ENCODE peak calls at places on chromosomes 3 and 15, in eight cellular contexts. One of them, this sample, is unnamed.

GRCh38 chr3:111282024-111282423 is 210.4 kb downstream of the NECTIN3 start:
- DNase-seq in RWPE2: no peak
- DNase-seq in astrocyte: no peak
- DNase-seq in ovary: no peak
- DNase-seq in mesenchymal stem cell: no peak
- DNase-seq in CD8-positive, alpha-beta T cell: no peak
- DNase-seq in heart right ventricle: no peak
- DNase-seq in Jurkat, Clone E6-1: no peak
- DNase-seq in this sample: no peak

GRCh38 chr3:143538577-143538981 is 309.7 kb downstream of the SLC9A9 start:
- DNase-seq in RWPE2: no peak
- DNase-seq in Jurkat, Clone E6-1: no peak
- DNase-seq in astrocyte: peak; percentile 35
- DNase-seq in mesenchymal stem cell: peak; percentile 77
- DNase-seq in heart right ventricle: no peak
- DNase-seq in ovary: no peak
- DNase-seq in CD8-positive, alpha-beta T cell: no peak
- DNase-seq in this sample: no peak

GRCh38 chr3:197761784-197762183 is 12.1 kb downstream of the FYTTD1 start:
- DNase-seq in heart right ventricle: no peak
- DNase-seq in Jurkat, Clone E6-1: no peak
- DNase-seq in mesenchymal stem cell: no peak
- DNase-seq in astrocyte: no peak
- DNase-seq in RWPE2: no peak
- DNase-seq in CD8-positive, alpha-beta T cell: no peak
- DNase-seq in ovary: no peak
- DNase-seq in this sample: no peak

GRCh38 chr15:31065824-31066223 is 35.7 kb downstream of the TRPM1 start:
- DNase-seq in RWPE2: peak; percentile 76
- DNase-seq in heart right ventricle: no peak
- DNase-seq in astrocyte: no peak
- DNase-seq in Jurkat, Clone E6-1: no peak
- DNase-seq in ovary: no peak
- DNase-seq in CD8-positive, alpha-beta T cell: no peak
- DNase-seq in mesenchymal stem cell: no peak
- DNase-seq in this sample: no peak

GRCh38 chr3:52489453-52489852 is 5.7 kb upstream of the STAB1 start:
- DNase-seq in RWPE2: no peak
- DNase-seq in ovary: no peak
- DNase-seq in mesenchymal stem cell: no peak
- DNase-seq in astrocyte: no peak
- DNase-seq in heart right ventricle: no peak
- DNase-seq in CD8-positive, alpha-beta T cell: no peak
- DNase-seq in Jurkat, Clone E6-1: no peak
- DNase-seq in this sample: no peak

GRCh38 chr3:173711619-173712018 is 314.1 kb downstream of the NLGN1 start:
- DNase-seq in astrocyte: peak; percentile 69
- DNase-seq in heart right ventricle: no peak
- DNase-seq in ovary: no peak
- DNase-seq in Jurkat, Clone E6-1: no peak
- DNase-seq in RWPE2: no peak
- DNase-seq in CD8-positive, alpha-beta T cell: no peak
- DNase-seq in mesenchymal stem cell: no peak
- DNase-seq in this sample: no peak

GRCh38 chr3:196948442-196949365 is 6.4 kb upstream of the NCBP2 start:
- DNase-seq in astrocyte: no peak
- DNase-seq in ovary: no peak
- DNase-seq in mesenchymal stem cell: no peak
- DNase-seq in heart right ventricle: no peak
- DNase-seq in Jurkat, Clone E6-1: no peak
- DNase-seq in RWPE2: no peak
- DNase-seq in CD8-positive, alpha-beta T cell: no peak
- DNase-seq in this sample: no peak

GRCh38 chr3:14771593-14772497 is 46.9 kb upstream of the FGD5 start:
- DNase-seq in CD8-positive, alpha-beta T cell: no peak
- DNase-seq in RWPE2: no peak
- DNase-seq in mesenchymal stem cell: no peak
- DNase-seq in ovary: peak; percentile 8
- DNase-seq in Jurkat, Clone E6-1: no peak
- DNase-seq in heart right ventricle: no peak
- DNase-seq in astrocyte: no peak
- DNase-seq in this sample: no peak

GRCh38 chr3:72341380-72341770 is 506.9 kb downstream of the SHQ1 start:
- DNase-seq in CD8-positive, alpha-beta T cell: no peak
- DNase-seq in astrocyte: no peak
- DNase-seq in RWPE2: no peak
- DNase-seq in heart right ventricle: no peak
- DNase-seq in Jurkat, Clone E6-1: no peak
- DNase-seq in mesenchymal stem cell: no peak
- DNase-seq in ovary: no peak
- DNase-seq in this sample: no peak

GRCh38 chr3:165194477-165195135 is 1.6 kb downstream of the SLITRK3 start:
- DNase-seq in heart right ventricle: no peak
- DNase-seq in astrocyte: no peak
- DNase-seq in RWPE2: no peak
- DNase-seq in mesenchymal stem cell: peak; percentile 4
- DNase-seq in CD8-positive, alpha-beta T cell: no peak
- DNase-seq in Jurkat, Clone E6-1: no peak
- DNase-seq in ovary: no peak
- DNase-seq in this sample: no peak

GRCh38 chr3:60770532-60770931 is 480.7 kb downstream of the FHIT start:
- DNase-seq in astrocyte: no peak
- DNase-seq in heart right ventricle: no peak
- DNase-seq in CD8-positive, alpha-beta T cell: no peak
- DNase-seq in ovary: no peak
- DNase-seq in Jurkat, Clone E6-1: no peak
- DNase-seq in mesenchymal stem cell: no peak
- DNase-seq in RWPE2: no peak
- DNase-seq in this sample: no peak

GRCh38 chr3:71062037-71062919 is 521.2 kb downstream of the FOXP1 start:
- DNase-seq in CD8-positive, alpha-beta T cell: no peak
- DNase-seq in astrocyte: no peak
- DNase-seq in ovary: no peak
- DNase-seq in mesenchymal stem cell: peak; percentile 46
- DNase-seq in heart right ventricle: no peak
- DNase-seq in Jurkat, Clone E6-1: no peak
- DNase-seq in RWPE2: no peak
- DNase-seq in this sample: no peak

GRCh38 chr15:70647396-70647795 is 116.0 kb downstream of the UACA start:
- DNase-seq in RWPE2: no peak
- DNase-seq in heart right ventricle: no peak
- DNase-seq in ovary: no peak
- DNase-seq in mesenchymal stem cell: no peak
- DNase-seq in astrocyte: no peak
- DNase-seq in CD8-positive, alpha-beta T cell: no peak
- DNase-seq in Jurkat, Clone E6-1: no peak
- DNase-seq in this sample: no peak

GRCh38 chr15:91413142-91413541 is 313.1 kb downstream of the SV2B start:
- DNase-seq in ovary: no peak
- DNase-seq in RWPE2: no peak
- DNase-seq in astrocyte: peak; percentile 63
- DNase-seq in Jurkat, Clone E6-1: no peak
- DNase-seq in heart right ventricle: no peak
- DNase-seq in mesenchymal stem cell: no peak
- DNase-seq in CD8-positive, alpha-beta T cell: no peak
- DNase-seq in this sample: no peak

GRCh38 chr3:138327831-138328230 is 1.8 kb downstream of the NME9 start:
- DNase-seq in astrocyte: no peak
- DNase-seq in Jurkat, Clone E6-1: no peak
- DNase-seq in mesenchymal stem cell: no peak
- DNase-seq in ovary: no peak
- DNase-seq in RWPE2: no peak
- DNase-seq in CD8-positive, alpha-beta T cell: no peak
- DNase-seq in heart right ventricle: no peak
- DNase-seq in this sample: no peak

GRCh38 chr3:10023587-10024310 is 2.5 kb upstream of the FANCD2 start:
- DNase-seq in heart right ventricle: no peak
- DNase-seq in CD8-positive, alpha-beta T cell: no peak
- DNase-seq in mesenchymal stem cell: peak; percentile 93
- DNase-seq in ovary: no peak
- DNase-seq in astrocyte: peak; percentile 89
- DNase-seq in Jurkat, Clone E6-1: no peak
- DNase-seq in RWPE2: no peak
- DNase-seq in this sample: no peak

GRCh38 chr15:73753250-73754130 is at the start of gene INSYN1:
- DNase-seq in mesenchymal stem cell: peak; percentile 40
- DNase-seq in RWPE2: peak; percentile 66
- DNase-seq in ovary: peak; percentile 69
- DNase-seq in heart right ventricle: peak; percentile 67
- DNase-seq in CD8-positive, alpha-beta T cell: no peak
- DNase-seq in Jurkat, Clone E6-1: no peak
- DNase-seq in astrocyte: peak; percentile 23
- DNase-seq in this sample: peak; percentile 90

GRCh38 chr3:185397676-185398075 is 34.7 kb downstream of the MAP3K13 start:
- DNase-seq in astrocyte: no peak
- DNase-seq in Jurkat, Clone E6-1: no peak
- DNase-seq in heart right ventricle: peak; percentile 23
- DNase-seq in CD8-positive, alpha-beta T cell: no peak
- DNase-seq in mesenchymal stem cell: no peak
- DNase-seq in ovary: no peak
- DNase-seq in RWPE2: no peak
- DNase-seq in this sample: peak; percentile 26

GRCh38 chr15:44492672-44493071 is 44.3 kb upstream of the EIF3J start:
- DNase-seq in Jurkat, Clone E6-1: no peak
- DNase-seq in heart right ventricle: no peak
- DNase-seq in ovary: no peak
- DNase-seq in CD8-positive, alpha-beta T cell: no peak
- DNase-seq in mesenchymal stem cell: no peak
- DNase-seq in RWPE2: no peak
- DNase-seq in astrocyte: no peak
- DNase-seq in this sample: no peak

GRCh38 chr3:122468896-122469533 is 45.7 kb downstream of the KPNA1 start:
- DNase-seq in RWPE2: no peak
- DNase-seq in mesenchymal stem cell: no peak
- DNase-seq in Jurkat, Clone E6-1: no peak
- DNase-seq in heart right ventricle: no peak
- DNase-seq in astrocyte: no peak
- DNase-seq in ovary: no peak
- DNase-seq in CD8-positive, alpha-beta T cell: no peak
- DNase-seq in this sample: no peak
- H3K4me3 ChIP-seq in RWPE2: no peak overlapping the region
- H3K4me3 ChIP-seq in mesenchymal stem cell: no peak overlapping the region
- H3K4me3 ChIP-seq in Jurkat, Clone E6-1: no peak overlapping the region
- H3K4me3 ChIP-seq in heart right ventricle: no peak overlapping the region
- H3K4me3 ChIP-seq in astrocyte: no peak overlapping the region
- H3K4me3 ChIP-seq in ovary: no peak overlapping the region
- H3K4me3 ChIP-seq in CD8-positive, alpha-beta T cell: no peak overlapping the region
- H3K4me3 ChIP-seq in this sample: no peak overlapping the region

GRCh38 chr15:38260077-38260476 is 7.4 kb downstream of the SPRED1 start:
- DNase-seq in heart right ventricle: no peak
- DNase-seq in Jurkat, Clone E6-1: no peak
- DNase-seq in ovary: no peak
- DNase-seq in astrocyte: peak; percentile 61
- DNase-seq in CD8-positive, alpha-beta T cell: no peak
- DNase-seq in mesenchymal stem cell: peak; percentile 40
- DNase-seq in RWPE2: no peak
- DNase-seq in this sample: no peak

GRCh38 chr15:38254065-38254883 is 1.6 kb downstream of the SPRED1 start:
- DNase-seq in heart right ventricle: no peak
- DNase-seq in CD8-positive, alpha-beta T cell: peak; percentile 21
- DNase-seq in mesenchymal stem cell: peak; percentile 74
- DNase-seq in Jurkat, Clone E6-1: peak; percentile 29
- DNase-seq in astrocyte: peak; percentile 59
- DNase-seq in RWPE2: no peak
- DNase-seq in ovary: peak; percentile 47
- DNase-seq in this sample: no peak

GRCh38 chr15:38255690-38256089 is 3.1 kb downstream of the SPRED1 start:
- DNase-seq in heart right ventricle: no peak
- DNase-seq in CD8-positive, alpha-beta T cell: no peak
- DNase-seq in mesenchymal stem cell: no peak
- DNase-seq in ovary: no peak
- DNase-seq in astrocyte: no peak
- DNase-seq in RWPE2: no peak
- DNase-seq in Jurkat, Clone E6-1: no peak
- DNase-seq in this sample: no peak

GRCh38 chr15:38259134-38259533 is 6.5 kb downstream of the SPRED1 start:
- DNase-seq in CD8-positive, alpha-beta T cell: no peak
- DNase-seq in heart right ventricle: no peak
- DNase-seq in astrocyte: no peak
- DNase-seq in Jurkat, Clone E6-1: no peak
- DNase-seq in mesenchymal stem cell: no peak
- DNase-seq in RWPE2: no peak
- DNase-seq in ovary: no peak
- DNase-seq in this sample: no peak

DNA sequence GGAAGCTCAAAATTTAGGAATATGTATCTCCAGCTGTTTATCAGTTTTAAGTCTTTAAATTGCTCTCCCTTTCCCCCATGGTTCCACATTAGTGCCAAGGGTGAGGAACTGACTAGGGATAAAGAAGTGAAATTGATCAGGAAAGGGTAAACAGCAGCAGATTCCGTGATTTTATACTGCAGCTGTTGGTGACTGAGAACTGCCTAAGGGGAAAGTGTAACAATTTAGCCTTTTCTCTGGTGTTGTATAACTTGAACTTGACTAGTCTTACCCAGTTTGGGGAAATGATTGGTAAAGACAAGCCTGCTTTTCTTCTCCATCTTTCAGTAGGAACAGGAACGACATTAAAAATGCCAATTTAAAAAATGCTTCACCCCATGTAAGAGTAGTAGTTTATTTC is 5.0 kb downstream of the SPRED1 start:
- DNase-seq in heart right ventricle: no peak
- DNase-seq in mesenchymal stem cell: no peak
- DNase-seq in astrocyte: no peak
- DNase-seq in RWPE2: no peak
- DNase-seq in Jurkat, Clone E6-1: no peak
- DNase-seq in CD8-positive, alpha-beta T cell: no peak
- DNase-seq in ovary: no peak
- DNase-seq in this sample: no peak
- H3K4me3 ChIP-seq in heart right ventricle: no peak overlapping the region
- H3K4me3 ChIP-seq in mesenchymal stem cell: no peak overlapping the region
- H3K4me3 ChIP-seq in astrocyte: peak overlapping the region; percentile 19
- H3K4me3 ChIP-seq in RWPE2: no peak overlapping the region
- H3K4me3 ChIP-seq in Jurkat, Clone E6-1: no peak overlapping the region
- H3K4me3 ChIP-seq in CD8-positive, alpha-beta T cell: no peak overlapping the region
- H3K4me3 ChIP-seq in ovary: no peak overlapping the region
- H3K4me3 ChIP-seq in this sample: no peak overlapping the region

GRCh38 chr15:41564960-41565502 is 6.0 kb downstream of the TYRO3 start:
- DNase-seq in CD8-positive, alpha-beta T cell: no peak
- DNase-seq in mesenchymal stem cell: no peak
- DNase-seq in Jurkat, Clone E6-1: no peak
- DNase-seq in astrocyte: no peak
- DNase-seq in heart right ventricle: no peak
- DNase-seq in ovary: no peak
- DNase-seq in RWPE2: peak; percentile 77
- DNase-seq in this sample: no peak
- H3K4me3 ChIP-seq in CD8-positive, alpha-beta T cell: no peak overlapping the region
- H3K4me3 ChIP-seq in mesenchymal stem cell: no peak overlapping the region
- H3K4me3 ChIP-seq in Jurkat, Clone E6-1: no peak overlapping the region
- H3K4me3 ChIP-seq in astrocyte: no peak overlapping the region
- H3K4me3 ChIP-seq in heart right ventricle: no peak overlapping the region
- H3K4me3 ChIP-seq in ovary: no peak overlapping the region
- H3K4me3 ChIP-seq in RWPE2: no peak overlapping the region
- H3K4me3 ChIP-seq in this sample: no peak overlapping the region

DNA sequence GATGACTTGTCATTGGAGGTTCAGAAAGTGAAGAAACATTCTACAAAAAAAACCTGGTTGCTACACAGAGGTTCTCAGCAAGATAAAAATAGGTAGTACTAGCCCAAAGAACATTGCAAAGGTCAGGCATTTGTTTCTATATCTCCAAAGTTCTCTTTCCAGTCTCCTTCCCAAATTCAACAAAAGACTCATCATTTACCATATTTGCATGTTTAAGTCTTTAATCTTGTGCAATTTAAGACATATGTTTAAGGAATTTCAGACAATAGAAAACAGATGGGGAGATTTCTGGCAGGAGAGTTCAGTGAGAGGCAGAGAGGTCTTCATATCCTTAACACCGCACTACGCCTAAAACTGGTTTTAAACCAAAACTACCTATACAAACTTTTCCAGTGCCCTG is 173.8 kb upstream of the THBS1 start:
- DNase-seq in astrocyte: no peak
- DNase-seq in RWPE2: no peak
- DNase-seq in mesenchymal stem cell: no peak
- DNase-seq in Jurkat, Clone E6-1: no peak
- DNase-seq in ovary: no peak
- DNase-seq in CD8-positive, alpha-beta T cell: no peak
- DNase-seq in heart right ventricle: no peak
- DNase-seq in this sample: no peak
- H3K4me3 ChIP-seq in astrocyte: no peak overlapping the region
- H3K4me3 ChIP-seq in RWPE2: no peak overlapping the region
- H3K4me3 ChIP-seq in mesenchymal stem cell: no peak overlapping the region
- H3K4me3 ChIP-seq in Jurkat, Clone E6-1: no peak overlapping the region
- H3K4me3 ChIP-seq in ovary: no peak overlapping the region
- H3K4me3 ChIP-seq in CD8-positive, alpha-beta T cell: no peak overlapping the region
- H3K4me3 ChIP-seq in heart right ventricle: no peak overlapping the region
- H3K4me3 ChIP-seq in this sample: no peak overlapping the region

This sample was measured in right cardiac atrium.